ENCODE peak calls at places on chromosomes 11 and 22, in six cellular contexts. T is body of pancreas; B is A549; R is natural killer cell; V is left cardiac atrium; S is activated CD4-positive, CD25-positive, alpha-beta regulatory T cell treated with anti-CD3 and anti-CD28 coated beads, Interleukin-2, amount 50 U/mL, for 24 hours. A is an unnamed sample.

GRCh38 chr11:118443590-118444218 is 7.4 kb downstream of the KMT2A start:
- ATAC-seq in T (no peak), B (no peak), S (peak; percentile 80), R (no peak), V (no peak), A (peak; percentile 70)

GRCh38 chr11:33045551-33046255 is 6.3 kb downstream of the TCP11L1 start:
- ATAC-seq in S (no peak), V (no peak), R (no peak), T (no peak), B (peak; percentile 69), A (no peak)

GRCh38 chr22:17063372-17064106 is 21.3 kb upstream of the IL17RA start:
- ATAC-seq in R (no peak), V (peak; percentile 49), B (no peak), T (peak; percentile 27), S (no peak), A (no peak)

GRCh38 chr11:46302866-46303265 is 25.4 kb downstream of the CREB3L1 start:
- ATAC-seq in V (no peak), S (no peak), B (no peak), R (no peak), T (no peak), A (no peak)

GRCh38 chr11:122775675-122776271 is 62.5 kb upstream of the CRTAM start:
- ATAC-seq in S (peak; percentile 30), B (no peak), T (no peak), V (no peak), R (no peak), A (peak; percentile 67)

GRCh38 chr11:93740031-93740801 is 1.1 kb downstream of the TAF1D start:
- ATAC-seq in V (no peak), S (no peak), B (no peak), R (no peak), T (no peak), A (no peak)

GRCh38 chr11:108895579-108896480 is 231.0 kb downstream of the DDX10 start:
- ATAC-seq in T (no peak), R (peak; percentile 60), S (no peak), V (no peak), B (peak; percentile 81), A (peak; percentile 24)

GRCh38 chr22:49328630-49329405 is 498.9 kb downstream of the BRD1 start:
- ATAC-seq in S (no peak), B (no peak), V (no peak), R (no peak), T (no peak), A (no peak)

GRCh38 chr22:20503816-20504215 is 3.6 kb upstream of the MED15 start:
- ATAC-seq in T (no peak), S (no peak), V (no peak), R (no peak), B (peak; percentile 59), A (no peak)

GRCh38 chr11:122178795-122179194 is 62.8 kb upstream of the BLID start:
- ATAC-seq in S (no peak), V (no peak), T (no peak), B (peak; percentile 23), R (no peak), A (no peak)

GRCh38 chr11:34588023-34588422 is 32.9 kb upstream of the EHF start:
- ATAC-seq in S (no peak), B (no peak), R (no peak), T (no peak), V (no peak), A (no peak)

GRCh38 chr22:50683994-50684371 is 11.4 kb downstream of the SHANK3 start:
- ATAC-seq in S (no peak), R (no peak), B (no peak), V (no peak), T (no peak), A (no peak)

GRCh38 chr11:75562836-75563484 is 907 bp downstream of the SERPINH1 start:
- ATAC-seq in S (no peak), R (no peak), V (peak; percentile 5), B (peak; percentile 51), T (peak; percentile 17), A (no peak)

GRCh38 chr11:32052218-32052617 is 38.7 kb upstream of the RCN1 start:
- ATAC-seq in T (peak; percentile 30), R (peak; percentile 61), B (peak; percentile 85), V (peak; percentile 44), S (no peak), A (peak; percentile 34)

GRCh38 chr11:29159552-29160465 is 857.0 kb downstream of the KCNA4 start:
- ATAC-seq in V (no peak), B (peak; percentile 89), S (no peak), T (peak; percentile 84), R (no peak), A (no peak)

GRCh38 chr11:9203715-9204311 is 61.3 kb downstream of the DENND5A start:
- ATAC-seq in V (peak; percentile 76), R (no peak), T (no peak), S (no peak), B (peak; percentile 71), A (no peak)

GRCh38 chr11:75982309-75982708 is 167.3 kb downstream of the UVRAG start:
- ATAC-seq in R (no peak), V (no peak), S (no peak), T (no peak), B (no peak), A (no peak)

GRCh38 chr22:30056015-30056414 is 24.2 kb upstream of the HORMAD2 start:
- ATAC-seq in T (no peak), B (no peak), V (no peak), S (no peak), R (no peak), A (no peak)

GRCh38 chr11:2951235-2952110 is 22.3 kb upstream of the PHLDA2 start:
- ATAC-seq in B (no peak), R (no peak), S (no peak), V (no peak), T (no peak), A (peak; percentile 38)

GRCh38 chr11:86228967-86229330 is 15.6 kb upstream of the EED start:
- ATAC-seq in R (no peak), S (peak; percentile 67), V (no peak), B (no peak), T (no peak), A (peak; percentile 72)

GRCh38 chr11:47532597-47533213 is 20.2 kb downstream of the CELF1 start:
- ATAC-seq in V (no peak), S (no peak), R (no peak), B (peak; percentile 42), T (no peak), A (no peak)

GRCh38 chr22:45905924-45906865 is 70.8 kb downstream of the WNT7B start:
- ATAC-seq in S (no peak), B (no peak), R (no peak), V (peak; percentile 80), T (peak; percentile 64), A (no peak)

A was measured in activated T-helper 17 cell treated with anti-CD3 and anti-CD28 coated beads, Interleukin-2, amount 50 U/mL, for 72 hours.